ENCODE peak calls at places on chromosomes 6 and 20, in four cellular contexts. F is heart right ventricle; M is CD8-positive, alpha-beta T cell; T is kidney. R is an unnamed sample. For H3K4me1 and H3K36me3, the result is how much of the 10 kb centered on the place peaks cover.

GRCh38 chr6:38871745-38872568 is 156.8 kb downstream of the DNAH8 start:
- DNase-seq in T (no peak), F (no peak), M (peak), R (peak)

GRCh38 chr6:6586671-6587526 is 1.6 kb upstream of the LY86 start:
- DNase-seq in F (no peak), T (no peak), M (no peak), R (peak)

GRCh38 chr6:167491403-167492095 is 166.7 kb downstream of the TTLL2 start:
- DNase-seq in F (no peak), M (no peak), T (no peak), R (no peak)

GRCh38 chr6:34973547-34974248 is 84.6 kb downstream of the ANKS1A start:
- DNase-seq in T (no peak), M (no peak), F (no peak), R (no peak)

GRCh38 chr6:170224694-170225660 is 65.9 kb downstream of the DLL1 start:
- DNase-seq in T (peak), F (no peak), M (no peak), R (peak)

GRCh38 chr6:50380409-50381105 is 330.8 kb upstream of the DEFB112 start:
- DNase-seq in T (no peak), F (no peak), M (no peak), R (no peak)

GRCh38 chr6:102438181-102438580 is 1044.7 kb downstream of the GRIK2 start:
- DNase-seq in T (no peak), M (no peak), F (no peak), R (no peak)

GRCh38 chr6:158417760-158418098 is 105.5 kb downstream of the TULP4 start:
- DNase-seq in F (no peak), M (no peak), T (no peak), R (no peak)

GRCh38 chr20:53943522-53944291 is 126.7 kb downstream of the BCAS1 start:
- DNase-seq in M (no peak), F (no peak), T (no peak), R (no peak)

GRCh38 chr6:163820171-163820570 is 405.7 kb downstream of the QKI start:
- DNase-seq in T (no peak), F (no peak), M (no peak), R (no peak)
- H3K4me1 ChIP-seq in T (under half), F (under half), M (under half), R (under half)

GRCh38 chr20:420169-420620 is 12.1 kb downstream of the RBCK1 start:
- DNase-seq in M (no peak), T (no peak), F (no peak), R (no peak)
- H3K36me3 ChIP-seq in M (under half), T (under half), F (under half), R (half or more)

DNA sequence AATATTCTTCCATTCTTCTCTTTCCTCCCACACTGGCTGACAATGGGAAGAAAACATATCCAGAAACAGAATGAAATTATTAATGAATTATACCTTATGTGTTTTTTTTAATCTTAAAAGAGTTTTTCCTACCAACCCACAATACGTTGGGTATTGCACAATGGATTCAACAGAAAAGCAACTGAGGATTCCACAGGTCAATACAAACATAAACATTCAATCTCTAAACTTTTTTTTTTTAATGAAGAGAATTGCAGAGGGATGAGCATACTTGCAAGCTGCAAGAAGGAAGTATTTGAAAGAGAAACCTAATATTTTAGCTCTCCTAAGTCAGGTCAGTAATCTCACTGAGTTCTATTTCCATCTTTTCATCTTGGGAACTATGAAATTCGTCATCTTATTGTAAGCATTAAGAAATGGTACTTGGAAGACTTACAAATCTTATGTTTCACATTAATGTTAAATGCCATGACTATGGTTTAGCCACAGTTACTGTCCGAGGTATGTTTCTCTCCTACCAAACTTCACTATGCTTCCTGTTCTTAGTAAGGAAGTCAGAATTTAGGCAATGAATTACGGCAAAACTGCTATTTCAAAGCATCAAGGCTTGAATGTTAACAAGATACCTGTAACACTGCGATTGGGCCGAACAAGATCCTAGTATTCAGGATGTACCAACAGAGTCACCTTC is 100.8 kb downstream of the HIVEP2 start:
- DNase-seq in T (no peak), F (no peak), M (no peak), R (no peak)
- H3K4me1 ChIP-seq in T (under half), F (half or more), M (half or more), R (under half)

DNA sequence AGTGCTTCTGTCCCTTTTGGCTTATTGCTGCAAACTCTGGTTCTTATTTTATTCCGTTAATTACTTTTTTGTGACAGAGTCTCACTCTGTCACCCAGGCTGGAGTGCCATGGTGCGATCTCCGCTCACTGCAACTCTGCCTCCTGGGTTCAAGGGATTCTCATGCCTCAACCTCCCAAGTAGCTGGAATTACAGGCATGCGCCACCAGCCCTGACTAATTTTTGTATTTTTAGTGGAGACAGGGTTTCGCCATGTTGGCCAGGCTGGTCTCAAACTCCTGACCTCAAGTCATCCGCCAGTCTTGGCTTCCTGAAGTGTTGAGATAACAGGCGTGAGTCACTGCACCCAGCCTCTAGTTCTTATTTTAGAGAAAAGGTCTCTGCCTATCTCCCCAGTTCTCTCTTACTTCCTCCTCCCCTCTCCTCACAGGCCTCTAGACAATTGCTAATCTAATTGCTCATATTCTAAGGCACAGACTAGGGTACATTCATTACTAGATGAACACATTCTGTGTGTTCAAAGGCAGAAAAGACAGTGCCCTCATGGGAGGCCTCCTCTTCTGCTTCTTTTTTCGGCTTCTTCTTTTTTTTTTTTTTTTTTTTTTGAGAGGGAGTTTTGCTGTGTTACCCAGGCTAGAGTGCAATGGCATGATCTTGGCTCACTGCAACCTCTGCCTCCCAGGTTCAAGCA is 27.0 kb downstream of the EDEM2 start:
- DNase-seq in F (no peak), M (no peak), T (no peak), R (no peak)
- H3K36me3 ChIP-seq in F (under half), M (half or more), T (under half), R (under half)